ENCODE peak calls at places on chromosomes 16 and 17, in nine cellular contexts. N is ovary, G is heart left ventricle, J is tibial nerve, I is sigmoid colon, M is stomach, L is transverse colon, R is IMR-90, O is body of pancreas. W is an unnamed sample.

GRCh38 chr17:80253631-80254395 is 6.8 kb upstream of the RNF213 start:
- DNase-seq in N (no peak), G (no peak), J (no peak), I (no peak), M (no peak), L (no peak), R (no peak), O (no peak), W (no peak)

GRCh38 chr17:6534846-6535514 is 21.4 kb downstream of the PITPNM3 start:
- DNase-seq in N (no peak), G (no peak), J (no peak), I (peak; percentile 40), M (no peak), L (no peak), R (no peak), O (no peak), W (peak; percentile 87)

GRCh38 chr17:76213491-76213890 is 26.8 kb downstream of the RNF157 start:
- DNase-seq in N (no peak), G (no peak), J (no peak), I (no peak), M (no peak), L (no peak), R (no peak), O (no peak), W (no peak)

GRCh38 chr16:58970775-58971174 is 236.7 kb upstream of the GOT2 start:
- DNase-seq in N (no peak), G (no peak), J (no peak), I (no peak), M (no peak), L (no peak), R (no peak), O (no peak), W (no peak)

GRCh38 chr17:80813318-80813717 is 178.3 kb upstream of the CHMP6 start:
- DNase-seq in N (no peak), G (no peak), J (no peak), I (no peak), M (no peak), L (no peak), R (no peak), O (no peak), W (no peak)

GRCh38 chr17:78524870-78525510 is 52.2 kb downstream of the DNAH17 start:
- DNase-seq in N (no peak), G (no peak), J (no peak), I (no peak), M (no peak), L (no peak), R (no peak), O (no peak), W (peak; percentile 57)

GRCh38 chr17:18332909-18333489 is 17.9 kb downstream of the SMCR8 start:
- DNase-seq in N (no peak), G (no peak), J (no peak), I (no peak), M (no peak), L (no peak), R (peak; percentile 28), O (no peak), W (no peak)

GRCh38 chr16:58366247-58367031 is 25.8 kb upstream of the GINS3 start:
- DNase-seq in N (no peak), G (no peak), J (no peak), I (no peak), M (no peak), L (no peak), R (peak; percentile 65), O (no peak), W (no peak)

GRCh38 chr16:75112281-75113045 is 4.1 kb downstream of the LDHD start:
- DNase-seq in N (no peak), G (no peak), J (no peak), I (no peak), M (no peak), L (no peak), R (no peak), O (no peak), W (peak; percentile 70)

GRCh38 chr17:20236586-20237227 is 227.5 kb downstream of the SPECC1 start:
- DNase-seq in N (no peak), G (no peak), J (no peak), I (no peak), M (no peak), L (no peak), R (no peak), O (no peak), W (no peak)

GRCh38 chr17:4474093-4474492 is 24.6 kb upstream of the SPNS2 start:
- DNase-seq in N (no peak), G (peak; percentile 85), J (no peak), I (no peak), M (peak; percentile 86), L (no peak), R (no peak), O (no peak), W (no peak)

GRCh38 chr17:47304191-47304590 is 19.6 kb upstream of the EFCAB13 start:
- DNase-seq in N (no peak), G (no peak), J (no peak), I (no peak), M (no peak), L (no peak), R (no peak), O (no peak), W (no peak)

GRCh38 chr17:18854956-18855355 is 3.0 kb upstream of the PRPSAP2 start:
- DNase-seq in N (no peak), G (no peak), J (no peak), I (no peak), M (no peak), L (no peak), R (no peak), O (no peak), W (no peak)

GRCh38 chr17:28268610-28269313 is 50.2 kb upstream of the TMEM97 start:
- DNase-seq in N (no peak), G (no peak), J (no peak), I (no peak), M (no peak), L (no peak), R (no peak), O (no peak), W (no peak)

GRCh38 chr16:11016993-11017392 is 72.6 kb downstream of the CLEC16A start:
- DNase-seq in N (no peak), G (peak; percentile 63), J (no peak), I (no peak), M (peak; percentile 78), L (peak; percentile 85), R (peak; percentile 58), O (peak; percentile 19), W (no peak)

GRCh38 chr16:55759983-55760664 is 72.8 kb downstream of the CES1 start:
- DNase-seq in N (no peak), G (peak; percentile 63), J (no peak), I (no peak), M (no peak), L (no peak), R (no peak), O (no peak), W (no peak)

GRCh38 chr17:35774499-35774898 is 13.8 kb downstream of the C17orf50 start:
- DNase-seq in N (no peak), G (peak; percentile 49), J (no peak), I (peak; percentile 92), M (peak; percentile 77), L (peak; percentile 76), R (peak; percentile 21), O (no peak), W (no peak)

GRCh38 chr16:53098526-53099317 is 43.9 kb downstream of the CHD9 start:
- DNase-seq in N (peak; percentile 88), G (peak; percentile 93), J (peak; percentile 68), I (peak; percentile 95), M (peak; percentile 76), L (peak; percentile 85), R (peak; percentile 96), O (peak; percentile 55), W (peak; percentile 93)

GRCh38 chr16:23562505-23562904 is 5.0 kb downstream of the UBFD1 start:
- DNase-seq in N (no peak), G (no peak), J (no peak), I (no peak), M (no peak), L (no peak), R (no peak), O (no peak), W (peak; percentile 40)
- H3K4me1 ChIP-seq in N (no peaks in the 10 kb centered on the region), G (peaks cover 50% of the 10 kb centered on the region), J (peaks cover 20% of the 10 kb centered on the region), I (no peaks in the 10 kb centered on the region), M (peaks cover 36% of the 10 kb centered on the region), L (peaks cover 21% of the 10 kb centered on the region), R (no peaks in the 10 kb centered on the region), O (peaks cover 30% of the 10 kb centered on the region), W (peaks cover 28% of the 10 kb centered on the region)

GRCh38 chr16:68328151-68328859 is 17.5 kb downstream of the PRMT7 start:
- DNase-seq in N (peak; percentile 75), G (peak; percentile 83), J (peak; percentile 65), I (peak; percentile 90), M (peak; percentile 86), L (peak; percentile 80), R (peak; percentile 83), O (peak; percentile 80), W (peak; percentile 90)
- H3K36me3 ChIP-seq in N (no peaks in the 10 kb centered on the region), G (peaks cover 3% of the 10 kb centered on the region), J (peaks cover 7% of the 10 kb centered on the region), I (no peaks in the 10 kb centered on the region), M (peaks cover 75% of the 10 kb centered on the region), L (peaks cover 11% of the 10 kb centered on the region), R (peaks cover 16% of the 10 kb centered on the region), O (no peaks in the 10 kb centered on the region), W (peaks cover 65% of the 10 kb centered on the region)

DNA sequence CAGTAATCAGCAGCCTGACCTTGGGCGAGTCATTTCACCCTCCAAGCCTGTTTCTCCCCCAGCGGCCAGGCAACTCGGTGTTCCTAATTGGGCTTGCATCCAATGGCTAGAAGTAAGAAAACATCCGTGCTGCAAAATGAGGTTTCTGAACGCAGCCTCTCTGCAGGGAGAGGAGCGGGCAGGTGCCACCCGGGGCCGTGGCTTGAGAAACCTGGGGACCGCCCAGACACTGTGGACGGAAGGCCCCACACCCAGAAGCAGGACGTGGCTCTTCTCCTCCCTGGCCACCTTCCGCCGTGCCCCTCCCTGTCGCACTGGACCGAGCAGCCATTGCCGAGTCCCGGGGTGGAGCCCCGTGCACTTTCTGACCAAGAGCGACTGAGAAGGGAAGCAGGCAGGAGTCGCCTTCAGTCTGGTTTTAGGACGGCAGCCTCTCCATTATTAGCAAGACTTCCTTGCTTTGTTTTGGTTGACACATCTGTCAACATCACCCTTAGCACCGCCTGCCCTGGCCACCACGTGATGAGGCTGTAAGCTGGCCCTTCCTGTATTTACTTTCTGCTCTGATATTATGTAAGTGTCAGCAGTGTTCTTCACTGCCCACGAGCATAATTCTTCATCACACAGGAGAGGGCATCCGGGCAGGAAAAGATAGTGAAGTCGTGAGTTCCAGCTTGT is 785 bp downstream of the HERPUD1 start:
- DNase-seq in N (peak; percentile 82), G (peak; percentile 84), J (peak; percentile 72), I (peak; percentile 92), M (peak; percentile 80), L (peak; percentile 81), R (peak; percentile 69), O (peak; percentile 78), W (peak; percentile 94)
- TF ChIP-seq POLR2A in N (peak; percentile 21), G (peak; percentile 70), J (peak; percentile 37), I (no peak), M (no peak), L (peak; percentile 84), R (no peak), O (peak; percentile 89), W (no peak)

DNA sequence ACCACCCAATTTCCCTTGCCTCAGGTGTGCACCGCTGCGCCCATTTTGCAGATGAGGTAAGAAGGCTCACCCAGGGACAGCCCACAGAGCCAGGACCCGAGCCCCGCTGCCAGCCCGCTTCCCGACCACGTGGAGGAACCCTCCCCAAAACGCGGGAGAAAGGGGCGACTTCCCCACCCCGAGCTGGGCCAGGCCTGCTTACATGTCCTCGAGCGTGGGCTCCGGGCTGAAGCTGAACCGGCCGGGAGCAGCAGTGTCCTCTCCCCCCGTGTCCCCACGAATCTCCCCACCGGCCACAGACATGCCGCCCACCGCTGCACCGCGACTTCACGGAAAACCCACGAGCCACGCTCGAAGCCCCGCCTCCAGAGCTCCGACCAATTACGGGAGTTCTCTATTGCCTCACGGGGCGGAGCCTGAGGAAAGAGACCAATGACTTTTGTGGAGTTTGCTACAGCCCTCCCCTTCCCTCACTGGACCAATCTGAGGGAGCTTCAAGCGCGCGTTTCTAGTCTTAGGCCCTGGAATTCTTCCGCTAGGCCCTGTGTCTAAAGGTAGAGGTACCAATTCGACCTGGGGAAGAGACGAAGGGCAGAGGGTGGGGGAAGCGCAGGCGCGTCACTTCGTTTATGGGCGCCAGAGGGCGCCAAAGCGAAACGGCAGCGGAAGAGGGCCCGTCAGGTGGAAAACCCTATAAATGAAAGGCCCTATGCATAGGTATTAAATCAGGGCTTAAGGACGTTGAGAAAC is at the start of gene DCTPP1:
- DNase-seq in N (peak; percentile 97), G (peak; percentile 98), J (peak; percentile 93), I (peak; percentile 98), M (peak; percentile 96), L (peak; percentile 97), R (peak; percentile 98), O (peak; percentile 96), W (peak; percentile 96)
- H3K4me1 ChIP-seq in N (peaks cover 7% of the 10 kb centered on the region), G (peaks cover 17% of the 10 kb centered on the region), J (peaks cover 16% of the 10 kb centered on the region), I (no peaks in the 10 kb centered on the region), M (peaks cover 25% of the 10 kb centered on the region), L (peaks cover 23% of the 10 kb centered on the region), R (peaks cover 3% of the 10 kb centered on the region), O (peaks cover 23% of the 10 kb centered on the region), W (peaks cover 31% of the 10 kb centered on the region)